ENCODE peak calls at places on chromosomes 4 and X, in eight cellular contexts. O is AG09309, V is tibial nerve, J is mucosa of descending colon, W is A549, Q is PC-9, X is stomach, T is AG10803. N is an unnamed sample.

GRCh38 chrX:152177497-152178269 is 39.3 kb upstream of the MAGEA10 start:
- DNase-seq in J (no peak), X (no peak), O (no peak), V (no peak), T (no peak), Q (no peak), W (no peak), N (no peak)

GRCh38 chr4:163558539-163559044 is 64.1 kb downstream of the TMA16 start:
- DNase-seq in X (no peak), J (no peak), T (no peak), V (peak; percentile 18), Q (no peak), O (no peak), W (no peak), N (no peak)

GRCh38 chrX:13748486-13748885 is 13.9 kb downstream of the OFD1 start:
- DNase-seq in W (no peak), T (no peak), O (no peak), X (no peak), Q (no peak), V (no peak), J (no peak), N (no peak)

GRCh38 chrX:115178473-115178872 is 10.7 kb upstream of the RBMXL3 start:
- DNase-seq in T (no peak), Q (no peak), J (no peak), O (no peak), V (no peak), X (no peak), W (no peak), N (no peak)

GRCh38 chrX:71911731-71912050 is 1.0 kb downstream of the NHSL2 start:
- DNase-seq in X (no peak), J (no peak), W (no peak), V (no peak), Q (no peak), T (no peak), O (no peak), N (no peak)

GRCh38 chr4:22474636-22475310 is 41.1 kb downstream of the ADGRA3 start:
- DNase-seq in O (no peak), Q (peak; percentile 52), J (no peak), T (no peak), X (no peak), W (no peak), V (no peak), N (peak; percentile 43)

GRCh38 chrX:51487960-51488267 is 8.5 kb downstream of the NUDT11 start:
- DNase-seq in W (no peak), J (no peak), X (no peak), T (peak; percentile 3), Q (no peak), V (no peak), O (no peak), N (peak; percentile 13)

GRCh38 chrX:46770817-46771163 is 11.9 kb upstream of the SLC9A7 start:
- DNase-seq in O (peak; percentile 71), W (peak; percentile 58), V (no peak), X (no peak), J (no peak), T (peak; percentile 89), Q (peak; percentile 83), N (peak; percentile 88)

GRCh38 chrX:143683486-143683885 is 37.1 kb downstream of the SPANXN2 start:
- DNase-seq in Q (no peak), T (no peak), X (no peak), J (no peak), W (no peak), O (no peak), V (no peak), N (no peak)

GRCh38 chr4:89119836-89120235 is 8.5 kb downstream of the TIGD2 start:
- DNase-seq in T (no peak), X (no peak), V (no peak), W (no peak), Q (no peak), J (no peak), O (no peak), N (peak; percentile 35)

GRCh38 chr4:6473264-6474052 is 1.0 kb upstream of the PPP2R2C start:
- DNase-seq in J (no peak), X (no peak), Q (no peak), V (no peak), W (no peak), T (no peak), O (no peak), N (no peak)

GRCh38 chr4:7427326-7428260 is 7.1 kb downstream of the PSAPL1 start:
- DNase-seq in J (no peak), V (no peak), X (peak; percentile 21), W (no peak), O (no peak), T (no peak), Q (no peak), N (no peak)

GRCh38 chr4:10765386-10765785 is 80.8 kb upstream of the CLNK start:
- DNase-seq in W (no peak), V (no peak), T (no peak), J (no peak), X (no peak), O (no peak), Q (no peak), N (no peak)

GRCh38 chrX:46686003-46686645 is 72.8 kb downstream of the SLC9A7 start:
- DNase-seq in J (no peak), O (no peak), T (peak; percentile 56), V (peak; percentile 34), W (peak; percentile 35), X (no peak), Q (no peak), N (peak; percentile 62)

GRCh38 chrX:103607385-103608304 is at the start of gene TCEAL3:
- DNase-seq in Q (no peak), J (peak; percentile 62), V (peak; percentile 31), W (no peak), T (peak; percentile 43), O (no peak), X (peak; percentile 57), N (peak; percentile 39)

GRCh38 chr4:186580669-186581068 is 25.3 kb upstream of the MTNR1A start:
- DNase-seq in V (no peak), T (no peak), J (no peak), Q (no peak), O (no peak), X (no peak), W (no peak), N (no peak)

GRCh38 chr4:104901438-104901837 is 245.2 kb upstream of the TET2 start:
- DNase-seq in J (no peak), X (no peak), T (peak; percentile 1), Q (no peak), W (no peak), O (no peak), V (no peak), N (peak; percentile 4)

GRCh38 chrX:149799095-149799721 is 17.5 kb downstream of the MAGEA9 start:
- DNase-seq in T (no peak), V (no peak), W (no peak), O (no peak), Q (no peak), J (no peak), X (no peak), N (no peak)

GRCh38 chr4:48694824-48695223 is 85.3 kb downstream of the FRYL start:
- DNase-seq in Q (no peak), X (no peak), V (no peak), W (no peak), J (no peak), T (no peak), O (no peak), N (no peak)

GRCh38 chr4:110540606-110541440 is 64.9 kb downstream of the ENPEP start:
- DNase-seq in Q (peak; percentile 48), J (no peak), W (no peak), T (peak; percentile 78), O (peak; percentile 59), X (no peak), V (no peak), N (peak; percentile 72)

GRCh38 chr4:32987111-32987510 is 2266.9 kb downstream of the PCDH7 start:
- DNase-seq in Q (no peak), J (no peak), O (no peak), W (no peak), V (no peak), X (no peak), T (no peak), N (no peak)

GRCh38 chr4:32994956-32995849 is 2275.0 kb downstream of the PCDH7 start:
- DNase-seq in X (no peak), Q (no peak), V (no peak), O (no peak), W (no peak), J (no peak), T (no peak), N (no peak)

GRCh38 chr4:32986236-32986635 is 2266.1 kb downstream of the PCDH7 start:
- DNase-seq in W (no peak), O (no peak), T (no peak), J (no peak), Q (no peak), X (no peak), V (no peak), N (no peak)

GRCh38 chr4:32991663-32992062 is 2271.5 kb downstream of the PCDH7 start:
- DNase-seq in O (no peak), W (no peak), J (no peak), X (no peak), Q (no peak), T (no peak), V (no peak), N (peak; percentile 13)
- H3K4me3 ChIP-seq in O (no peak overlapping the region), W (no peak overlapping the region), J (no peak overlapping the region), X (no peak overlapping the region), Q (no peak overlapping the region), T (no peak overlapping the region), V (no peak overlapping the region), N (no peak overlapping the region)

DNA sequence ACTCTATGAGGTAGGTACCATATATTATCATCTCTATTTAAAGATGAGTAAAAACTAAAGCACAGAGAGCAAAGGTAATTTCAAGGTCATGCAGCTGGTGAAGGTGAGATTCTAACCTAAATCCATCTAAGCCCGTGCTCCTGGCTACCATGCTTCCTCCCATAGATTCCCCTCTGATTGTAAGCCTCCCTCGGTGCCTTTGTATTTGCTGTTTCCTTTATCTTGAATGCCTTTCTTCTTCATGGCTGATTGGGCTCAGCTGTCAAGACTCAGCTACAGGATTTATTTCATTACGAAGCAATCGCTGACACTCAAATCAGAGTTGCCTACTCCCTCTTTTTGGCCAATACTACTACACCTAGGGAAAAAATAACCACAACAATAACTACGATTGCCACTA is 217.1 kb downstream of the ARAP2 start:
- DNase-seq in W (no peak), V (no peak), T (no peak), J (no peak), O (no peak), Q (no peak), X (no peak), N (no peak)
- TF ChIP-seq CTCF in W (no peak), V (no peak), T (no peak), J (no peak), O (no peak), Q (no peak), X (no peak), N (no peak)

GRCh38 chr4:117085185-117085701 is at the start of gene TRAM1L1:
- DNase-seq in W (peak; percentile 61), T (peak; percentile 57), Q (no peak), O (no peak), X (peak; percentile 64), J (peak; percentile 55), V (no peak), N (peak; percentile 66)
- H3K4me3 ChIP-seq in W (peak within 1 kb of the TSS; percentile 58), T (peak within 1 kb of the TSS; percentile 69), Q (peak within 1 kb of the TSS; percentile 49), O (peak within 1 kb of the TSS; percentile 44), X (peak within 1 kb of the TSS; percentile 67), J (no peak within 1 kb of the TSS), V (peak within 1 kb of the TSS; percentile 58), N (peak within 1 kb of the TSS; percentile 67)

DNA sequence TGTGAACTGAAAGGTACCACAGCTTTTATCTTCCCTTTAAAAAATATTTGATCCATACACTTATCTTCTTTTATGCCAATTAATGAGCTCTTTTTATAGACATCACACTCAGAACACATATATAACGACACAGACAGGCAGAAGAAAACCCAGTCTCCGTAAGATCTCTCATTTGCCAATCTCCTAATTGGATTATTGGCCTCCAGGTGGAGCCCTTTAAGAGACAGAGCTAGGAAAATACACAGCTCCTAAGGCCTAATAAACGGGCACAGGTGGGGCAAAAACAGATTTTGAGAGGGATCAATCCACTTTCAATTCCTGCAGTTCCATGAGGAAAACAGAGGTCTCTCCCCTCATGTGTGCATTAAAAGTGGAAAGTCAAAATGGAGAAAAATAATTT is 1495.4 kb downstream of the RPA4 start:
- DNase-seq in V (no peak), T (no peak), W (peak; percentile 1), J (no peak), Q (no peak), X (no peak), O (no peak), N (no peak)
- TF ChIP-seq CTCF in V (no peak), T (no peak), W (no peak), J (no peak), Q (no peak), X (no peak), O (no peak), N (no peak)